ENCODE peak calls at places on chromosomes 13 and 19, in seven cellular contexts. C is mesenchymal stem cell, Y is mesendoderm, P is neuronal stem cell, F is IMR-90, E is H9, S is H1. I is an unnamed sample.

GRCh38 chr13:30520571-30520970 is 54.8 kb upstream of the HMGB1 start:
- DNase-seq in S (no peak), Y (no peak), F (peak; percentile 85), C (no peak), E (no peak), P (no peak), I (no peak)

GRCh38 chr13:22454586-22454985 is 726.2 kb upstream of the SGCG start:
- DNase-seq in E (peak; percentile 56), S (no peak), F (no peak), Y (peak; percentile 74), C (peak; percentile 2), P (no peak), I (peak; percentile 2)

GRCh38 chr19:1860133-1860775 is 3.1 kb downstream of the KLF16 start:
- DNase-seq in Y (peak; percentile 89), C (peak; percentile 90), S (peak; percentile 61), E (no peak), F (peak; percentile 81), P (peak; percentile 78), I (peak; percentile 80)

GRCh38 chr19:45045671-45046353 is 7.0 kb downstream of the CLASRP start:
- DNase-seq in E (no peak), S (no peak), C (no peak), P (no peak), F (no peak), Y (no peak), I (no peak)

GRCh38 chr19:1874554-1875185 is 10.6 kb downstream of the ABHD17A start:
- DNase-seq in P (no peak), E (no peak), C (peak; percentile 40), F (no peak), Y (no peak), S (no peak), I (no peak)

GRCh38 chr13:40452741-40453665 is 213.4 kb downstream of the FOXO1 start:
- DNase-seq in S (no peak), P (no peak), Y (no peak), E (no peak), F (peak; percentile 8), C (no peak), I (peak; percentile 74)

GRCh38 chr19:35764432-35765315 is 6.7 kb downstream of the PROSER3 start:
- DNase-seq in P (no peak), Y (no peak), C (no peak), F (no peak), E (peak; percentile 19), S (no peak), I (peak; percentile 88)

GRCh38 chr19:23183251-23183650 is 66.4 kb downstream of the ZNF730 start:
- DNase-seq in P (no peak), Y (no peak), E (no peak), C (no peak), F (no peak), S (no peak), I (no peak)

GRCh38 chr19:43362179-43362578 is 8.7 kb downstream of the CD177 start:
- DNase-seq in Y (no peak), C (no peak), P (no peak), E (no peak), S (no peak), F (peak; percentile 64), I (no peak)

GRCh38 chr19:51181913-51182419 is 39.9 kb downstream of the SIGLEC7 start:
- DNase-seq in S (no peak), E (peak; percentile 92), P (no peak), F (no peak), C (no peak), Y (peak; percentile 50), I (no peak)

GRCh38 chr19:51183629-51184028 is 41.3 kb upstream of the CD33 start:
- DNase-seq in C (no peak), F (no peak), S (no peak), E (no peak), Y (no peak), P (no peak), I (no peak)

GRCh38 chr19:51179297-51179696 is 37.2 kb downstream of the SIGLEC7 start:
- DNase-seq in F (no peak), E (peak; percentile 5), C (no peak), P (no peak), S (no peak), Y (no peak), I (no peak)

GRCh38 chr19:51185069-51185867 is 39.6 kb upstream of the CD33 start:
- DNase-seq in Y (no peak), S (no peak), E (no peak), P (no peak), F (no peak), C (no peak), I (no peak)

GRCh38 chr19:51181377-51181912 is 39.3 kb downstream of the SIGLEC7 start:
- DNase-seq in F (no peak), P (no peak), S (no peak), C (no peak), E (no peak), Y (no peak), I (no peak)
- H3K23ac ChIP-seq in F (no peak overlapping the region), P (peak overlapping the region; percentile 89), S (no peak overlapping the region), C (no peak overlapping the region), E (no peak overlapping the region), Y (no peak overlapping the region), I (no peak overlapping the region)

GRCh38 chr13:94291631-94292322 is 187.7 kb downstream of the DCT start:
- DNase-seq in S (no peak), F (no peak), P (no peak), Y (no peak), C (no peak), E (no peak), I (no peak)

GRCh38 chr13:94292323-94292640 is 187.2 kb downstream of the DCT start:
- DNase-seq in E (no peak), S (no peak), Y (no peak), P (no peak), C (no peak), F (no peak), I (no peak)
- H3K23ac ChIP-seq in E (no peak overlapping the region), S (no peak overlapping the region), Y (no peak overlapping the region), P (no peak overlapping the region), C (no peak overlapping the region), F (no peak overlapping the region), I (no peak overlapping the region)

GRCh38 chr13:79229761-79230160 is 176.3 kb downstream of the RBM26 start:
- DNase-seq in E (no peak), Y (no peak), S (no peak), P (no peak), F (no peak), C (no peak), I (no peak)
- H3K23ac ChIP-seq in E (no peak overlapping the region), Y (no peak overlapping the region), S (no peak overlapping the region), P (no peak overlapping the region), F (no peak overlapping the region), C (no peak overlapping the region), I (no peak overlapping the region)

GRCh38 chr19:4908311-4908710 is 990 bp upstream of the UHRF1 start:
- DNase-seq in S (no peak), Y (peak; percentile 27), C (no peak), P (no peak), E (peak; percentile 38), F (no peak), I (no peak)
- H3K23ac ChIP-seq in S (no peak overlapping the region), Y (no peak overlapping the region), C (no peak overlapping the region), P (no peak overlapping the region), E (no peak overlapping the region), F (no peak overlapping the region), I (no peak overlapping the region)

DNA sequence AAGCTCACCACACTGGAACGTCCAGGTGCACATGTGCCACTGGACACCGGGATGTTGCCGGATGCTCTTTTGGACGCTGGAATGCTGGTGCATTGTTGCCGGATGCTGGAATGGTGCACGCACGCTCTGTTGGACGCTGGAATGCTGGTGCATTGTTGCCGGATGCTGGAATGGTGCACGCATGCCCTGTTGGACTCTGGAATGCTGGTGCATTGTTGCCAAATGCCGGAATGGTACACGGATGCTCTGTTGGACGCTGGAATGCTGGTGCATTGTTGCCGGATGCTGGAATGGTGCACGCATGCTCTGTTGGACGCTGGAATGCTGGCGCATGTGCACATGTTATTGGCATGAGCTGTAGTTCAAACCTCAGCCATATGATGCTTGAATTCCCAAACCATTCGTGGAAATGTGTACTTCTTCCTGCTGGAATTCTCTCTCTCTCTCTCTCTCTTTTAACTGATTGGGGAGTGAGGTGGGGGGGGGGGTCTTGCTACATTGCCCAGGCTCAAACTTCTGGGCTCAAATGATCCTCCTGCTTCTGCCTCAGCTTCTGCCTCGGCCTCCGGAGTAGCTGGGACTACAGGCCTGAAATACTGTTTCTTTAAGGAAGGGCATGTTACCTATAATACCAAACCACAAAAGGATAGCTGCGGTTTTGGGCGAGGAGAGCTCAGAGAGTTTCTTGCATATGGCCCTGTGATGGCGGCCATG is 1.2 kb upstream of the MCF2L start:
- DNase-seq in P (peak; percentile 40), Y (no peak), C (no peak), S (no peak), E (no peak), F (no peak), I (peak; percentile 47)
- H3K23ac ChIP-seq in P (peak overlapping the region; percentile 80), Y (no peak overlapping the region), C (no peak overlapping the region), S (no peak overlapping the region), E (no peak overlapping the region), F (no peak overlapping the region), I (no peak overlapping the region)

GRCh38 chr19:14175351-14175792 is 30.6 kb downstream of the ADGRL1 start:
- DNase-seq in E (no peak), Y (no peak), C (no peak), S (no peak), P (no peak), F (no peak), I (no peak)

GRCh38 chr19:14182481-14182880 is 23.5 kb downstream of the ADGRL1 start:
- DNase-seq in E (no peak), C (no peak), Y (no peak), S (no peak), P (no peak), F (no peak), I (no peak)

GRCh38 chr19:14181906-14182305 is 24.1 kb downstream of the ADGRL1 start:
- DNase-seq in E (no peak), C (no peak), F (no peak), P (no peak), Y (no peak), S (no peak), I (no peak)

GRCh38 chr19:14174883-14175282 is 31.1 kb downstream of the ADGRL1 start:
- DNase-seq in C (no peak), F (no peak), Y (no peak), E (no peak), P (no peak), S (no peak), I (no peak)

DNA sequence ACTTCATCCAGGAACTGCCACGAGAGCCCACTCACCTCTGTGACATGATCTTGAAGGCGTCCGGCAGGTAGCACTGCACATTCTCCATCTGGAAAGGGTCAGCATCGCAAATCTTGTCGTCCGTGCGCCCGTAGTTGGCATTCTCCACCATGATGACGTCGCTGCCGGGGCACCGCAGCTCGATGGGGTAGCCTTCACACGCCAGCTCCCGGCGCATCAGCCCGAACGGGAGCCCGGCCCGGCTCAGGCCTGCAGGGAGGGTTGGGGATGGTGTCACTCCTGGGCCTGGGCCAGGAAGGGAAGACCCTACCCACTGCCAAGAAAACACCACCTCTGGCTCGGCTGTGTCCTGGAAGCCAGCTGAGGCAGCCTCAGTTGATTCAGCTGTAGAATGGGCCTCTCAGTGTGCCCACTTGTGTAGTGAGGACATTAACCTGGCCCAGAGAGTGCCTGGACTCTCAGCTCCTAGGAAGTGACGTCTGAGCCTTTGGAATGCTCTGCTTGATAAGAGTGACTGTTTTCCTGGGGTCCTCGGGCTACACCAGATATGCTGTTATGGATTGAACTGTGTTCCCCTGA is 28.4 kb downstream of the ADGRL1 start:
- DNase-seq in Y (no peak), C (no peak), F (no peak), E (no peak), S (no peak), P (no peak), I (no peak)
- H3K23ac ChIP-seq in Y (no peak overlapping the region), C (no peak overlapping the region), F (no peak overlapping the region), E (no peak overlapping the region), S (no peak overlapping the region), P (peak overlapping the region; percentile 73), I (no peak overlapping the region)